ENCODE peak calls at places on chromosomes 12 and 14, in seven cellular contexts. One of them, this sample, is unnamed.

GRCh38 chr12:6321905-6322304 is 11.4 kb downstream of the PLEKHG6 start:
- DNase-seq in SW480: no peak
- DNase-seq in dorsolateral prefrontal cortex: no peak
- DNase-seq in progenitor cell of endocrine pancreas: no peak
- DNase-seq in stimulated activated CD8-positive, alpha-beta memory T cell treated with anti-CD3 and anti-CD28 coated beads, Interleukin-15, amount 100 ng/mL, for 24 hours: no peak
- DNase-seq in prostate gland: no peak
- DNase-seq in NCI-H1092 treated with DMSO at 0.1 percent for 48 hours: no peak
- DNase-seq in this sample: no peak

GRCh38 chr12:94969424-94969823 is 34.1 kb downstream of the NDUFA12 start:
- DNase-seq in NCI-H1092 treated with DMSO at 0.1 percent for 48 hours: no peak
- DNase-seq in stimulated activated CD8-positive, alpha-beta memory T cell treated with anti-CD3 and anti-CD28 coated beads, Interleukin-15, amount 100 ng/mL, for 24 hours: no peak
- DNase-seq in progenitor cell of endocrine pancreas: no peak
- DNase-seq in SW480: no peak
- DNase-seq in prostate gland: no peak
- DNase-seq in dorsolateral prefrontal cortex: no peak
- DNase-seq in this sample: no peak

GRCh38 chr12:132717531-132718387 is 7.1 kb downstream of the PGAM5 start:
- DNase-seq in progenitor cell of endocrine pancreas: no peak
- DNase-seq in dorsolateral prefrontal cortex: no peak
- DNase-seq in SW480: no peak
- DNase-seq in stimulated activated CD8-positive, alpha-beta memory T cell treated with anti-CD3 and anti-CD28 coated beads, Interleukin-15, amount 100 ng/mL, for 24 hours: no peak
- DNase-seq in prostate gland: no peak
- DNase-seq in NCI-H1092 treated with DMSO at 0.1 percent for 48 hours: no peak
- DNase-seq in this sample: no peak

GRCh38 chr14:81826080-81826479 is 292.4 kb upstream of the SEL1L start:
- DNase-seq in SW480: no peak
- DNase-seq in progenitor cell of endocrine pancreas: no peak
- DNase-seq in NCI-H1092 treated with DMSO at 0.1 percent for 48 hours: no peak
- DNase-seq in stimulated activated CD8-positive, alpha-beta memory T cell treated with anti-CD3 and anti-CD28 coated beads, Interleukin-15, amount 100 ng/mL, for 24 hours: no peak
- DNase-seq in dorsolateral prefrontal cortex: no peak
- DNase-seq in prostate gland: no peak
- DNase-seq in this sample: no peak

GRCh38 chr12:65823481-65824313 is 586 bp upstream of the HMGA2 start:
- DNase-seq in NCI-H1092 treated with DMSO at 0.1 percent for 48 hours: no peak
- DNase-seq in dorsolateral prefrontal cortex: no peak
- DNase-seq in stimulated activated CD8-positive, alpha-beta memory T cell treated with anti-CD3 and anti-CD28 coated beads, Interleukin-15, amount 100 ng/mL, for 24 hours: no peak
- DNase-seq in progenitor cell of endocrine pancreas: peak
- DNase-seq in prostate gland: peak
- DNase-seq in SW480: peak
- DNase-seq in this sample: peak

GRCh38 chr12:70645494-70646317 is 8.5 kb upstream of the PTPRB start:
- DNase-seq in stimulated activated CD8-positive, alpha-beta memory T cell treated with anti-CD3 and anti-CD28 coated beads, Interleukin-15, amount 100 ng/mL, for 24 hours: no peak
- DNase-seq in progenitor cell of endocrine pancreas: no peak
- DNase-seq in dorsolateral prefrontal cortex: no peak
- DNase-seq in prostate gland: peak
- DNase-seq in NCI-H1092 treated with DMSO at 0.1 percent for 48 hours: no peak
- DNase-seq in SW480: peak
- DNase-seq in this sample: peak

GRCh38 chr14:60396718-60397343 is 89.0 kb downstream of the C14orf39 start:
- DNase-seq in prostate gland: no peak
- DNase-seq in stimulated activated CD8-positive, alpha-beta memory T cell treated with anti-CD3 and anti-CD28 coated beads, Interleukin-15, amount 100 ng/mL, for 24 hours: no peak
- DNase-seq in progenitor cell of endocrine pancreas: no peak
- DNase-seq in SW480: no peak
- DNase-seq in NCI-H1092 treated with DMSO at 0.1 percent for 48 hours: no peak
- DNase-seq in dorsolateral prefrontal cortex: no peak
- DNase-seq in this sample: no peak

GRCh38 chr14:105439710-105440553 is 20.3 kb downstream of the MTA1 start:
- DNase-seq in prostate gland: no peak
- DNase-seq in dorsolateral prefrontal cortex: peak
- DNase-seq in NCI-H1092 treated with DMSO at 0.1 percent for 48 hours: peak
- DNase-seq in SW480: no peak
- DNase-seq in stimulated activated CD8-positive, alpha-beta memory T cell treated with anti-CD3 and anti-CD28 coated beads, Interleukin-15, amount 100 ng/mL, for 24 hours: no peak
- DNase-seq in progenitor cell of endocrine pancreas: no peak
- DNase-seq in this sample: peak

GRCh38 chr14:95065411-95065810 is 91.9 kb downstream of the DICER1 start:
- DNase-seq in SW480: no peak
- DNase-seq in dorsolateral prefrontal cortex: no peak
- DNase-seq in prostate gland: no peak
- DNase-seq in progenitor cell of endocrine pancreas: no peak
- DNase-seq in stimulated activated CD8-positive, alpha-beta memory T cell treated with anti-CD3 and anti-CD28 coated beads, Interleukin-15, amount 100 ng/mL, for 24 hours: no peak
- DNase-seq in NCI-H1092 treated with DMSO at 0.1 percent for 48 hours: no peak
- DNase-seq in this sample: no peak

GRCh38 chr12:114476159-114476558 is 70.2 kb upstream of the TBX5 start:
- DNase-seq in prostate gland: no peak
- DNase-seq in SW480: peak
- DNase-seq in stimulated activated CD8-positive, alpha-beta memory T cell treated with anti-CD3 and anti-CD28 coated beads, Interleukin-15, amount 100 ng/mL, for 24 hours: no peak
- DNase-seq in progenitor cell of endocrine pancreas: no peak
- DNase-seq in dorsolateral prefrontal cortex: no peak
- DNase-seq in NCI-H1092 treated with DMSO at 0.1 percent for 48 hours: peak
- DNase-seq in this sample: no peak

GRCh38 chr12:70637686-70638085 is 457 bp upstream of the PTPRB start:
- DNase-seq in NCI-H1092 treated with DMSO at 0.1 percent for 48 hours: no peak
- DNase-seq in progenitor cell of endocrine pancreas: no peak
- DNase-seq in stimulated activated CD8-positive, alpha-beta memory T cell treated with anti-CD3 and anti-CD28 coated beads, Interleukin-15, amount 100 ng/mL, for 24 hours: no peak
- DNase-seq in SW480: no peak
- DNase-seq in dorsolateral prefrontal cortex: no peak
- DNase-seq in prostate gland: no peak
- DNase-seq in this sample: no peak

GRCh38 chr14:100466111-100466856 is 120.9 kb downstream of the BEGAIN start:
- DNase-seq in NCI-H1092 treated with DMSO at 0.1 percent for 48 hours: no peak
- DNase-seq in progenitor cell of endocrine pancreas: no peak
- DNase-seq in SW480: no peak
- DNase-seq in dorsolateral prefrontal cortex: no peak
- DNase-seq in stimulated activated CD8-positive, alpha-beta memory T cell treated with anti-CD3 and anti-CD28 coated beads, Interleukin-15, amount 100 ng/mL, for 24 hours: no peak
- DNase-seq in prostate gland: no peak
- DNase-seq in this sample: no peak

GRCh38 chr12:80187660-80188090 is 88.3 kb downstream of the OTOGL start:
- DNase-seq in SW480: peak
- DNase-seq in prostate gland: no peak
- DNase-seq in stimulated activated CD8-positive, alpha-beta memory T cell treated with anti-CD3 and anti-CD28 coated beads, Interleukin-15, amount 100 ng/mL, for 24 hours: no peak
- DNase-seq in progenitor cell of endocrine pancreas: no peak
- DNase-seq in dorsolateral prefrontal cortex: no peak
- DNase-seq in NCI-H1092 treated with DMSO at 0.1 percent for 48 hours: peak
- DNase-seq in this sample: no peak

GRCh38 chr12:80838024-80838658 is 99.6 kb downstream of the LIN7A start:
- DNase-seq in stimulated activated CD8-positive, alpha-beta memory T cell treated with anti-CD3 and anti-CD28 coated beads, Interleukin-15, amount 100 ng/mL, for 24 hours: no peak
- DNase-seq in dorsolateral prefrontal cortex: no peak
- DNase-seq in SW480: no peak
- DNase-seq in progenitor cell of endocrine pancreas: no peak
- DNase-seq in prostate gland: peak
- DNase-seq in NCI-H1092 treated with DMSO at 0.1 percent for 48 hours: no peak
- DNase-seq in this sample: peak